ENCODE peak calls at places on chromosome 5, in ten cellular contexts. C, P, O, V, H, I, E, X, R and Z are unnamed samples. For H3K4me1, the result is how much of the 10 kb centered on the place peaks cover.

GRCh38 chr5:132227485-132228240 is at the start of gene P4HA2:
- DNase-seq in C (peak), P (peak), O (peak), V (peak), H (no peak), I (peak), E (peak), X (peak), R (peak), Z (peak)

GRCh38 chr5:14505310-14506140 is 76.1 kb upstream of the OTULINL start:
- DNase-seq in C (no peak), P (no peak), O (no peak), V (no peak), H (no peak), I (no peak), E (no peak), X (no peak), R (no peak), Z (no peak)

GRCh38 chr5:62732677-62733121 is 154.1 kb downstream of the LRRC70 start:
- DNase-seq in C (no peak), P (no peak), O (no peak), V (no peak), H (no peak), I (no peak), E (no peak), X (no peak), R (no peak), Z (no peak)

GRCh38 chr5:115068239-115069086 is 101.2 kb downstream of the TRIM36 start:
- DNase-seq in C (no peak), P (no peak), O (no peak), V (no peak), H (no peak), I (peak), E (peak), X (peak), R (no peak), Z (no peak)

GRCh38 chr5:153340139-153340538 is 150.3 kb upstream of the GRIA1 start:
- DNase-seq in C (no peak), P (no peak), O (no peak), V (no peak), H (no peak), I (no peak), E (no peak), X (no peak), R (no peak), Z (no peak)

GRCh38 chr5:120684749-120685415 is 220.8 kb downstream of the PRR16 start:
- DNase-seq in C (no peak), P (no peak), O (no peak), V (no peak), H (no peak), I (no peak), E (no peak), X (no peak), R (no peak), Z (no peak)

GRCh38 chr5:32722957-32723356 is 11.8 kb downstream of the NPR3 start:
- DNase-seq in C (no peak), P (no peak), O (no peak), V (no peak), H (no peak), I (no peak), E (no peak), X (no peak), R (no peak), Z (no peak)

GRCh38 chr5:149937610-149938009 is 7.0 kb downstream of the PDE6A start:
- DNase-seq in C (no peak), P (no peak), O (no peak), V (peak), H (no peak), I (no peak), E (no peak), X (no peak), R (no peak), Z (no peak)

GRCh38 chr5:67129768-67130167 is 66.8 kb downstream of the CD180 start:
- DNase-seq in C (no peak), P (no peak), O (no peak), V (no peak), H (no peak), I (no peak), E (no peak), X (no peak), R (no peak), Z (no peak)

GRCh38 chr5:115829913-115830312 is 11.5 kb downstream of the ATG12 start:
- DNase-seq in C (no peak), P (no peak), O (no peak), V (no peak), H (no peak), I (no peak), E (no peak), X (no peak), R (no peak), Z (no peak)

GRCh38 chr5:102312586-102312985 is 16.5 kb upstream of the SLCO4C1 start:
- DNase-seq in C (no peak), P (no peak), O (no peak), V (no peak), H (no peak), I (no peak), E (no peak), X (no peak), R (no peak), Z (no peak)

GRCh38 chr5:1907616-1908015 is 24.9 kb upstream of the IRX4 start:
- DNase-seq in C (no peak), P (no peak), O (no peak), V (no peak), H (no peak), I (no peak), E (no peak), X (no peak), R (no peak), Z (peak)

GRCh38 chr5:107820339-107820880 is 149.7 kb upstream of the EFNA5 start:
- DNase-seq in C (no peak), P (no peak), O (no peak), V (no peak), H (no peak), I (no peak), E (no peak), X (no peak), R (no peak), Z (no peak)

GRCh38 chr5:40879163-40879942 is 29.9 kb upstream of the C7 start:
- DNase-seq in C (no peak), P (no peak), O (no peak), V (peak), H (no peak), I (no peak), E (peak), X (peak), R (no peak), Z (no peak)

GRCh38 chr5:43221502-43221901 is 29.5 kb downstream of the NIM1K start:
- DNase-seq in C (no peak), P (no peak), O (no peak), V (no peak), H (no peak), I (no peak), E (no peak), X (no peak), R (no peak), Z (no peak)

GRCh38 chr5:74641014-74641777 is 668 bp upstream of the ENC1 start:
- DNase-seq in C (peak), P (peak), O (peak), V (peak), H (peak), I (peak), E (peak), X (peak), R (peak), Z (peak)

GRCh38 chr5:176394881-176395675 is 6.5 kb downstream of the HIGD2A start:
- DNase-seq in C (no peak), P (no peak), O (no peak), V (no peak), H (no peak), I (no peak), E (peak), X (no peak), R (peak), Z (no peak)

GRCh38 chr5:142283304-142283703 is 41.5 kb downstream of the SPRY4 start:
- DNase-seq in C (no peak), P (no peak), O (no peak), V (no peak), H (no peak), I (no peak), E (no peak), X (no peak), R (no peak), Z (no peak)

GRCh38 chr5:100553209-100553608 is 18.0 kb downstream of the FAM174A start:
- DNase-seq in C (no peak), P (no peak), O (no peak), V (no peak), H (no peak), I (no peak), E (no peak), X (no peak), R (no peak), Z (no peak)

GRCh38 chr5:130277522-130277921 is 373.3 kb downstream of the CHSY3 start:
- DNase-seq in C (no peak), P (no peak), O (no peak), V (no peak), H (no peak), I (no peak), E (no peak), X (no peak), R (no peak), Z (no peak)

GRCh38 chr5:96050273-96050880 is 88.7 kb upstream of the ELL2 start:
- DNase-seq in C (no peak), P (no peak), O (no peak), V (no peak), H (no peak), I (no peak), E (no peak), X (no peak), R (no peak), Z (no peak)

GRCh38 chr5:144332265-144332664 is 161.6 kb downstream of the KCTD16 start:
- DNase-seq in C (no peak), P (no peak), O (no peak), V (no peak), H (no peak), I (no peak), E (peak), X (no peak), R (no peak), Z (no peak)

GRCh38 chr5:861442-862366 is 10.9 kb upstream of the ZDHHC11 start:
- DNase-seq in C (no peak), P (no peak), O (no peak), V (no peak), H (no peak), I (no peak), E (no peak), X (no peak), R (no peak), Z (no peak)

GRCh38 chr5:67373518-67373917 is 176.9 kb upstream of the CD180 start:
- DNase-seq in C (no peak), P (no peak), O (no peak), V (no peak), H (no peak), I (no peak), E (no peak), X (no peak), R (no peak), Z (no peak)

GRCh38 chr5:68460147-68460760 is 244.7 kb downstream of the PIK3R1 start:
- DNase-seq in C (peak), P (peak), O (peak), V (peak), H (no peak), I (peak), E (peak), X (peak), R (peak), Z (no peak)

GRCh38 chr5:81005708-81006107 is 45.5 kb downstream of the RASGRF2 start:
- DNase-seq in C (no peak), P (no peak), O (no peak), V (no peak), H (no peak), I (no peak), E (no peak), X (no peak), R (no peak), Z (no peak)

GRCh38 chr5:113081881-113082546 is 105.4 kb downstream of the DCP2 start:
- DNase-seq in C (no peak), P (no peak), O (no peak), V (no peak), H (no peak), I (no peak), E (peak), X (no peak), R (no peak), Z (no peak)

GRCh38 chr5:67334383-67334782 is 137.8 kb upstream of the CD180 start:
- DNase-seq in C (no peak), P (no peak), O (no peak), V (no peak), H (no peak), I (no peak), E (no peak), X (no peak), R (no peak), Z (no peak)

GRCh38 chr5:36593867-36594266 is 12.5 kb upstream of the SLC1A3 start:
- DNase-seq in C (no peak), P (no peak), O (no peak), V (no peak), H (no peak), I (no peak), E (no peak), X (no peak), R (no peak), Z (no peak)

GRCh38 chr5:177469061-177469628 is 4.3 kb downstream of the DBN1 start:
- DNase-seq in C (no peak), P (no peak), O (no peak), V (no peak), H (no peak), I (no peak), E (no peak), X (no peak), R (no peak), Z (no peak)
- H3K27ac ChIP-seq in C (peak), P (no peak), O (no peak), V (no peak), H (no peak), I (no peak), E (peak), X (no peak), R (no peak), Z (peak)

GRCh38 chr5:60477849-60478248 is 222.1 kb downstream of the DEPDC1B start:
- DNase-seq in C (no peak), P (no peak), O (no peak), V (no peak), H (no peak), I (no peak), E (no peak), X (no peak), R (no peak), Z (no peak)

GRCh38 chr5:60487466-60487865 is 212.5 kb downstream of the DEPDC1B start:
- DNase-seq in C (no peak), P (no peak), O (no peak), V (no peak), H (no peak), I (no peak), E (no peak), X (no peak), R (no peak), Z (no peak)

GRCh38 chr5:60479542-60479941 is 220.4 kb downstream of the DEPDC1B start:
- DNase-seq in C (no peak), P (no peak), O (no peak), V (no peak), H (no peak), I (no peak), E (no peak), X (no peak), R (no peak), Z (no peak)

GRCh38 chr5:60483046-60483445 is 216.9 kb downstream of the DEPDC1B start:
- DNase-seq in C (no peak), P (no peak), O (no peak), V (no peak), H (no peak), I (no peak), E (peak), X (no peak), R (no peak), Z (no peak)

GRCh38 chr5:60482301-60482700 is 217.7 kb downstream of the DEPDC1B start:
- DNase-seq in C (no peak), P (no peak), O (no peak), V (no peak), H (no peak), I (no peak), E (no peak), X (no peak), R (no peak), Z (no peak)
- H3K4me3 ChIP-seq in C (no peak), P (no peak), O (no peak), V (no peak), H (no peak), I (no peak), E (no peak), X (no peak), R (no peak), Z (no peak)

GRCh38 chr5:169272731-169273401 is 28.1 kb downstream of the SLIT3 start:
- DNase-seq in C (no peak), P (no peak), O (no peak), V (no peak), H (no peak), I (no peak), E (no peak), X (no peak), R (no peak), Z (no peak)
- H3K4me1 ChIP-seq in C (under half), P (under half), O (under half), V (under half), H (under half), I (under half), E (under half), X (under half), R (under half), Z (under half)

GRCh38 chr5:172411423-172412111 is 42.8 kb downstream of the SH3PXD2B start:
- DNase-seq in C (peak), P (no peak), O (peak), V (no peak), H (no peak), I (no peak), E (peak), X (no peak), R (peak), Z (no peak)

GRCh38 chr5:172413601-172414000 is 40.7 kb downstream of the SH3PXD2B start:
- DNase-seq in C (no peak), P (no peak), O (no peak), V (no peak), H (no peak), I (no peak), E (no peak), X (no peak), R (no peak), Z (no peak)

GRCh38 chr5:172412724-172413260 is 41.5 kb downstream of the SH3PXD2B start:
- DNase-seq in C (peak), P (no peak), O (peak), V (peak), H (no peak), I (peak), E (peak), X (no peak), R (peak), Z (peak)

GRCh38 chr5:172410160-172410559 is 44.2 kb downstream of the SH3PXD2B start:
- DNase-seq in C (no peak), P (no peak), O (no peak), V (peak), H (no peak), I (no peak), E (peak), X (no peak), R (no peak), Z (no peak)

GRCh38 chr5:172410839-172411238 is 43.5 kb downstream of the SH3PXD2B start:
- DNase-seq in C (peak), P (no peak), O (no peak), V (no peak), H (no peak), I (no peak), E (peak), X (no peak), R (no peak), Z (no peak)
- H3K27ac ChIP-seq in C (peak), P (no peak), O (peak), V (peak), H (no peak), I (no peak), E (peak), X (no peak), R (peak), Z (peak)